ENCODE peak calls at places on chromosomes 3 and 15, in seven cellular contexts. E, Z, H, C, N, M and T are unnamed samples.

GRCh38 chr3:123105201-123106189 is 38.7 kb downstream of the PDIA5 start:
- DNase-seq in E (no peak), Z (no peak), H (peak; percentile 83), C (no peak), N (no peak), M (no peak), T (no peak)

GRCh38 chr3:62007036-62007435 is 366.3 kb downstream of the FEZF2 start:
- DNase-seq in E (no peak), Z (no peak), H (no peak), C (no peak), N (no peak), M (no peak), T (no peak)

GRCh38 chr3:69305011-69305410 is 80.9 kb downstream of the FRMD4B start:
- DNase-seq in E (no peak), Z (no peak), H (no peak), C (no peak), N (no peak), M (peak; percentile 91), T (no peak)

GRCh38 chr3:133119146-133119545 is 81.0 kb downstream of the TMEM108 start:
- DNase-seq in E (no peak), Z (no peak), H (no peak), C (no peak), N (no peak), M (no peak), T (no peak)

GRCh38 chr3:5006755-5007202 is 27.5 kb downstream of the BHLHE40 start:
- DNase-seq in E (peak; percentile 61), Z (no peak), H (peak; percentile 19), C (peak; percentile 38), N (no peak), M (peak; percentile 60), T (no peak)

GRCh38 chr15:72341361-72341760 is 21.4 kb upstream of the CELF6 start:
- DNase-seq in E (no peak), Z (peak; percentile 29), H (no peak), C (no peak), N (no peak), M (no peak), T (no peak)

GRCh38 chr3:161171113-161171512 is 50.0 kb upstream of the NMD3 start:
- DNase-seq in E (peak; percentile 25), Z (no peak), H (no peak), C (peak; percentile 39), N (no peak), M (peak; percentile 60), T (peak; percentile 19)

GRCh38 chr15:26376243-26376642 is 396.6 kb downstream of the GABRB3 start:
- DNase-seq in E (no peak), Z (no peak), H (no peak), C (no peak), N (no peak), M (no peak), T (no peak)

GRCh38 chr3:11238057-11238456 is 34.1 kb upstream of the ATG7 start:
- DNase-seq in E (no peak), Z (no peak), H (no peak), C (no peak), N (no peak), M (peak; percentile 81), T (no peak)

GRCh38 chr3:179801263-179801662 is 148.4 kb downstream of the USP13 start:
- DNase-seq in E (no peak), Z (no peak), H (no peak), C (peak; percentile 22), N (no peak), M (peak; percentile 88), T (no peak)

DNA sequence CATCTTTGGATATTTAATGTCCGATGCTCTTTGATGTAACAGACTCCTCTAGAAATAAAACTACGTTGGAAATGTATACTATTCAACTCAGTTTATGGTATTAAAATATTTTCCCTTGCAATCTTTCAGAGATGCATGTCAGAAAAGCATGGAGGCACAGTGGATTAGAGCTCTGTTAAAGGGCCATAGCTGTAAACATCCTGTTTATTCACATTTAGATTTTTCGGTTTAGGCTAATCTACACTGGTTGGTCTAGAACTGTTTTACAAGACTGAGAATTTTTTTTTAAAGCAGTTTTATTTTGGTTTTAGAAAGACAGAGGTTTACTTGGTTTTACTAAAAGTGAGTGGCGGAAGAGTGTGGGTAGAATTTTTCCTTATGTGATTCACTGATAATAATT is 132.0 kb downstream of the IL1RAP start:
- DNase-seq in E (no peak), Z (no peak), H (no peak), C (no peak), N (no peak), M (no peak), T (no peak)
- H3K36me3 ChIP-seq in E (no peaks in the 10 kb centered on the region), Z (no peaks in the 10 kb centered on the region), H (no peaks in the 10 kb centered on the region), C (no peaks in the 10 kb centered on the region), N (peaks cover 4% of the 10 kb centered on the region), M (peaks cover 27% of the 10 kb centered on the region), T (no peaks in the 10 kb centered on the region)

DNA sequence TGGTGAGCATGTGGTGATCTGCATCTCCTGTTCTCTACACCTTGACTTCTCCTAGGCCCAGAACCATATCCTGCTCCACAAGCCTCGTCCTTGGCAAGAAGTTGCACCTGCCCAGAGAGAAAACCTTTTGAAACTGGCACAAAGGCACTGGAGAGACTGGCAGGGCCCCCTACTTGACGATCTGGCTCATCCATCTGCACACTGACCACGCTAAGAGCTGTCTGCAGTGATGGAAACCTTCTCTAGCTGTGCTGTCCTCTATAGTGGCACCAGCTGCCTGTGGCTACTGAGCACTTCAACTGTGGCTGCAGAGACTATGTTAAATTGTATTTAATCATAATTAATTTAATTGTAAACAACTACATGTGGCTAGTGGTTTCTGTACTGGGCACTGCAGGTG is 26.2 kb upstream of the SRP14 start:
- DNase-seq in E (no peak), Z (no peak), H (no peak), C (no peak), N (no peak), M (no peak), T (no peak)
- H3K4me1 ChIP-seq in E (peaks cover 18% of the 10 kb centered on the region), Z (peaks cover 10% of the 10 kb centered on the region), H (peaks cover 49% of the 10 kb centered on the region), C (peaks cover 35% of the 10 kb centered on the region), N (peaks cover 24% of the 10 kb centered on the region), M (peaks cover 41% of the 10 kb centered on the region), T (peaks cover 7% of the 10 kb centered on the region)

DNA sequence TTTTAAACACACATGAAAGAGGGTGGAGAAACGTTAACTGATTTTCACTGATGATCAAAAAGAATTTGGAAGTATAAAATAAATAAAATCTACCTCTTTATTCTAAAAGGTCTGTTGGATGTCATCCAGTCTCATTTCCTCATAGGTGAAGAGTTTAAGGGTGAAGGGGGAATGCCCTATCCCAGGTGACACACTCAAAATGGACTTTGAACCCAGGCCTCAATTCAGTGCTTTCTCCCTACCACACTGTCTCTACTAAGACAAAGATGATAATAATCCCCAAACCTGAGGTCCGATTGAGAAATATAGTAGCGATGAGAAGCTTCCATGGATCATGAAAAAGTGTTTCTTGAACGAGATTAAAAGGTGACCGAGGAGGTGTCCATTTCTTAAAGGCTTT is 5.1 kb upstream of the EFCAB12 start:
- DNase-seq in E (no peak), Z (no peak), H (no peak), C (no peak), N (no peak), M (no peak), T (no peak)
- H3K36me3 ChIP-seq in E (no peaks in the 10 kb centered on the region), Z (peaks cover 89% of the 10 kb centered on the region), H (peaks cover 100% of the 10 kb centered on the region), C (peaks cover 22% of the 10 kb centered on the region), N (peaks cover 77% of the 10 kb centered on the region), M (peaks cover 31% of the 10 kb centered on the region), T (no peaks in the 10 kb centered on the region)

GRCh38 chr3:190306026-190306425 is 16.2 kb downstream of the CLDN1 start:
- DNase-seq in E (no peak), Z (no peak), H (no peak), C (no peak), N (no peak), M (no peak), T (no peak)

GRCh38 chr3:190305406-190305805 is 16.8 kb downstream of the CLDN1 start:
- DNase-seq in E (no peak), Z (no peak), H (no peak), C (no peak), N (no peak), M (peak; percentile 65), T (no peak)

GRCh38 chr3:190301591-190301990 is 20.7 kb downstream of the CLDN1 start:
- DNase-seq in E (no peak), Z (no peak), H (no peak), C (no peak), N (no peak), M (no peak), T (no peak)

GRCh38 chr3:190302209-190302885 is 19.9 kb downstream of the CLDN1 start:
- DNase-seq in E (no peak), Z (no peak), H (no peak), C (no peak), N (no peak), M (peak; percentile 55), T (no peak)

GRCh38 chr3:190303887-190304286 is 18.4 kb downstream of the CLDN1 start:
- DNase-seq in E (no peak), Z (no peak), H (no peak), C (no peak), N (no peak), M (peak; percentile 70), T (no peak)
- H3K4me1 ChIP-seq in E (no peaks in the 10 kb centered on the region), Z (no peaks in the 10 kb centered on the region), H (no peaks in the 10 kb centered on the region), C (peaks cover 48% of the 10 kb centered on the region), N (peaks cover 12% of the 10 kb centered on the region), M (peaks cover 37% of the 10 kb centered on the region), T (no peaks in the 10 kb centered on the region)

GRCh38 chr15:58900628-58901027 is 32.9 kb downstream of the SLTM start:
- DNase-seq in E (no peak), Z (no peak), H (no peak), C (no peak), N (no peak), M (no peak), T (no peak)

GRCh38 chr15:58908550-58909309 is 24.7 kb downstream of the SLTM start:
- DNase-seq in E (no peak), Z (no peak), H (no peak), C (no peak), N (no peak), M (no peak), T (no peak)

GRCh38 chr15:58898150-58898680 is 35.3 kb downstream of the SLTM start:
- DNase-seq in E (no peak), Z (no peak), H (no peak), C (no peak), N (no peak), M (no peak), T (no peak)

DNA sequence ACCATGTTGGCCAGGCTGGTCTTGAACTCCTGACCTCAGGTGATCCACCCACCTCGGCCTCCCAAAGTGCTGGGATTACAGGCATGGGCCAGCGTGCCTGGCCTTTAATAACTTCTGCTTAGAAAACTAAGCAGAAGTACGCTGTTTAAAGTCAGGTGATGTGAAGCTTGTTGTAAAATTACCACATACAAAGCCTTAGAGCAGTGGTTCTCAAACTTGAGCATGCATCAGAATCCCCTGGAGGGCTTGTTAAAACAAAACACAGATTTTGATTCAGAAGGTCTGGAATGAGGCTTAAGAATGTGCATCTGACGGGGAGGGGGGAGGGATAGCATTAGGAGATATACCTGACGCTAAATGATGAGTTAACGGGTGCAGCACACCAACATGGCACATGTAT is 30.2 kb downstream of the SLTM start:
- DNase-seq in E (no peak), Z (no peak), H (no peak), C (no peak), N (no peak), M (no peak), T (no peak)
- H3K36me3 ChIP-seq in E (no peaks in the 10 kb centered on the region), Z (peaks cover 72% of the 10 kb centered on the region), H (peaks cover 86% of the 10 kb centered on the region), C (peaks cover 5% of the 10 kb centered on the region), N (peaks cover 76% of the 10 kb centered on the region), M (peaks cover 41% of the 10 kb centered on the region), T (no peaks in the 10 kb centered on the region)